ENCODE peak calls at places on chromosomes 5 and 9, in ten cellular contexts. P is fibroblast of villous mesenchyme; X is lower leg skin; Y is CD4-positive, alpha-beta T cell; C is foreskin keratinocyte; E is testis; V is cardiac muscle cell; L is AG10803; H is progenitor cell of endocrine pancreas; K is AG04450. M is an unnamed sample.

GRCh38 chr9:133534346-133535284 is at the start of gene ADAMTSL2:
- DNase-seq in P (peak), X (no peak), Y (peak), C (no peak), E (peak), V (peak), L (peak), H (no peak), K (no peak), M (no peak)

GRCh38 chr9:112271466-112272098 is 61.8 kb downstream of the PTBP3 start:
- DNase-seq in P (no peak), X (no peak), Y (no peak), C (no peak), E (no peak), V (no peak), L (no peak), H (no peak), K (no peak), M (no peak)

GRCh38 chr9:111633389-111633736 is 2.2 kb downstream of the DNAJC25 start:
- DNase-seq in P (peak), X (no peak), Y (no peak), C (no peak), E (no peak), V (no peak), L (no peak), H (no peak), K (no peak), M (no peak)

GRCh38 chr9:18379073-18379811 is 94.7 kb upstream of the ADAMTSL1 start:
- DNase-seq in P (peak), X (no peak), Y (no peak), C (peak), E (no peak), V (no peak), L (peak), H (no peak), K (peak), M (peak)

GRCh38 chr5:161676109-161676508 is 9.4 kb upstream of the GABRA6 start:
- DNase-seq in P (no peak), X (no peak), Y (no peak), C (peak), E (peak), V (peak), L (no peak), H (no peak), K (no peak), M (peak)

GRCh38 chr9:135898634-135899407 is 8.5 kb downstream of the CAMSAP1 start:
- DNase-seq in P (peak), X (peak), Y (no peak), C (no peak), E (no peak), V (no peak), L (peak), H (no peak), K (peak), M (no peak)

GRCh38 chr5:68416714-68417113 is 201.2 kb downstream of the PIK3R1 start:
- DNase-seq in P (no peak), X (no peak), Y (no peak), C (no peak), E (no peak), V (no peak), L (no peak), H (no peak), K (no peak), M (no peak)

GRCh38 chr9:90546200-90546599 is 96.4 kb downstream of the DIRAS2 start:
- DNase-seq in P (peak), X (no peak), Y (no peak), C (peak), E (no peak), V (peak), L (peak), H (no peak), K (peak), M (peak)

GRCh38 chr9:21047315-21047714 is 15.9 kb upstream of the HACD4 start:
- DNase-seq in P (peak), X (no peak), Y (no peak), C (no peak), E (no peak), V (no peak), L (no peak), H (no peak), K (no peak), M (no peak)

GRCh38 chr9:111572945-111573604 is 26.4 kb downstream of the PTGR1 start:
- DNase-seq in P (peak), X (no peak), Y (no peak), C (no peak), E (peak), V (no peak), L (peak), H (no peak), K (peak), M (no peak)

GRCh38 chr9:83959061-83959460 is 21.0 kb downstream of the HNRNPK start:
- DNase-seq in P (peak), X (no peak), Y (no peak), C (no peak), E (no peak), V (no peak), L (peak), H (no peak), K (peak), M (peak)

GRCh38 chr9:30382271-30382670 is 2002.2 kb upstream of the ACO1 start:
- DNase-seq in P (no peak), X (no peak), Y (no peak), C (no peak), E (no peak), V (peak), L (no peak), H (no peak), K (no peak), M (peak)

GRCh38 chr5:170747851-170748250 is 35.7 kb upstream of the GABRP start:
- DNase-seq in P (peak), X (no peak), Y (no peak), C (no peak), E (no peak), V (peak), L (peak), H (peak), K (no peak), M (peak)
- TF ChIP-seq CTCF in P (peak), X (no peak), Y (no peak), C (peak), E (no peak), V (peak), L (peak), H (peak), K (peak), M (peak)

DNA sequence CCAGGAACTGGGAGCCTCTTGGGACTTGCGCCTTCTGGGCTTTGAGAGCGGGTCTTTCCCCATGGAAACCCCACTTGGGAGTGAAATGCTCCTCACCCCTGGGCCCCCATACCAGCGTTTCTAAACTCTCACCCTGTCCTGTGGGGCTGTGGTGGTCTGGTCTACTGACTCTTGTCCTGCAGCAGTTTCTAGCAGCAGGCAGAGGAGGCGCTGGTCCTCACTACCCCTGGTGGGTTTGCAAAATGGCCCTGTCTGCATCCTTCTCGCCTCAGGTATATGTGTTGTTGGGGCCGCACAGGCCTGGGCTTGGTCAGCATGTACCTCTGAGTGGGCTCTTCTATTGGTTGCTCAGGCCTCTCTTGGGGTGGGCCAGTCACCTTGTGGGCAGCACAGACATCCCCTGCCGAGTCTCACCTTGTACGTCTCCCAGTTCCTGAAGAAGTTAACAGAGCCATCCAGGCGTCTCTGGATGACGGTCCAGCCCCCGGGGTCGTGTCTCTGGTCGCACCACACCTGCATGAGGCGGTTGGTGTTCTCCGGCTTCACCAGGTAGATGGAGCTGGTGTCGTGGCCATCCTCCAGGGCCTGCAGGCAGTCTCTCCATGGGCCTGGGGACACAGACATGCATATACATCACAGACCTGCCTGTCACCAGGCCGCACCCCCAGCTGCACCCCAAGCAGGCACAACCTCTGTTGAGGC is 29.0 kb downstream of the ANGPTL2 start:
- DNase-seq in P (no peak), X (peak), Y (no peak), C (no peak), E (no peak), V (no peak), L (no peak), H (no peak), K (no peak), M (no peak)
- TF ChIP-seq CTCF in P (no peak), X (no peak), Y (no peak), C (no peak), E (no peak), V (no peak), L (no peak), H (no peak), K (no peak), M (no peak)

GRCh38 chr9:70392189-70392588 is 22.3 kb downstream of the KLF9 start:
- DNase-seq in P (no peak), X (no peak), Y (no peak), C (no peak), E (no peak), V (no peak), L (no peak), H (no peak), K (no peak), M (peak)
- TF ChIP-seq CTCF in P (peak), X (no peak), Y (peak), C (peak), E (no peak), V (peak), L (no peak), H (peak), K (peak), M (peak)

GRCh38 chr5:102532126-102532525 is 33.3 kb upstream of the SLCO6A1 start:
- DNase-seq in P (no peak), X (no peak), Y (no peak), C (no peak), E (no peak), V (no peak), L (no peak), H (no peak), K (no peak), M (no peak)

GRCh38 chr5:102540251-102540812 is 41.5 kb upstream of the SLCO6A1 start:
- DNase-seq in P (no peak), X (no peak), Y (no peak), C (no peak), E (no peak), V (no peak), L (no peak), H (no peak), K (no peak), M (no peak)

GRCh38 chr5:102537011-102537410 is 38.2 kb upstream of the SLCO6A1 start:
- DNase-seq in P (no peak), X (no peak), Y (no peak), C (no peak), E (no peak), V (no peak), L (no peak), H (no peak), K (no peak), M (no peak)

GRCh38 chr5:102539598-102539997 is 40.8 kb upstream of the SLCO6A1 start:
- DNase-seq in P (no peak), X (no peak), Y (no peak), C (no peak), E (no peak), V (no peak), L (no peak), H (no peak), K (no peak), M (peak)

GRCh38 chr5:102536323-102536928 is 37.6 kb upstream of the SLCO6A1 start:
- DNase-seq in P (peak), X (no peak), Y (no peak), C (no peak), E (no peak), V (no peak), L (peak), H (no peak), K (no peak), M (peak)
- TF ChIP-seq CTCF in P (peak), X (no peak), Y (peak), C (peak), E (no peak), V (peak), L (peak), H (peak), K (peak), M (peak)

DNA sequence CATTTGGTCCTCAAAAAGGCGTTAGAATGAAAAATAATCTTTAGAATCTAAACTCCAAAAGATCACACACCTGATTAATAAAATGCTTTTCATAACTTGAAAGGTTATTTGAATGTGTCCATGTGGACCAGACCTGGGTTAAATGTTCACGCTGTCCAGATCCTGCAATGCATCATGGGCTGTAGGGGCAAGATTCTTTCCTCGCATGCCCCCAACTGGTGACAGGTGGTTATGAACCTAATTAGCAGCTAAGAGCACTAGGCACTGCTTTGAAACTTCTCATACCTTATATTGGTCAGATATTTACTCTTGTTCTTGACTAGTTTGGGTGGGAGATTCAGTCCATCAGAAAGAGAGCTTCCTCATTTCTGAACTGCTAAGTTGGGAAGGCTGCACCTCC is 19.3 kb upstream of the PIP5K1B start:
- DNase-seq in P (no peak), X (no peak), Y (no peak), C (no peak), E (peak), V (peak), L (no peak), H (no peak), K (no peak), M (peak)
- TF ChIP-seq CTCF in P (peak), X (no peak), Y (no peak), C (peak), E (peak), V (peak), L (peak), H (peak), K (peak), M (no peak)

GRCh38 chr5:127281609-127282008 is 9.0 kb upstream of the MEGF10 start:
- DNase-seq in P (no peak), X (no peak), Y (no peak), C (no peak), E (no peak), V (no peak), L (no peak), H (no peak), K (no peak), M (no peak)

GRCh38 chr5:127275641-127276193 is 14.9 kb upstream of the MEGF10 start:
- DNase-seq in P (no peak), X (no peak), Y (no peak), C (no peak), E (no peak), V (no peak), L (no peak), H (no peak), K (no peak), M (no peak)

DNA sequence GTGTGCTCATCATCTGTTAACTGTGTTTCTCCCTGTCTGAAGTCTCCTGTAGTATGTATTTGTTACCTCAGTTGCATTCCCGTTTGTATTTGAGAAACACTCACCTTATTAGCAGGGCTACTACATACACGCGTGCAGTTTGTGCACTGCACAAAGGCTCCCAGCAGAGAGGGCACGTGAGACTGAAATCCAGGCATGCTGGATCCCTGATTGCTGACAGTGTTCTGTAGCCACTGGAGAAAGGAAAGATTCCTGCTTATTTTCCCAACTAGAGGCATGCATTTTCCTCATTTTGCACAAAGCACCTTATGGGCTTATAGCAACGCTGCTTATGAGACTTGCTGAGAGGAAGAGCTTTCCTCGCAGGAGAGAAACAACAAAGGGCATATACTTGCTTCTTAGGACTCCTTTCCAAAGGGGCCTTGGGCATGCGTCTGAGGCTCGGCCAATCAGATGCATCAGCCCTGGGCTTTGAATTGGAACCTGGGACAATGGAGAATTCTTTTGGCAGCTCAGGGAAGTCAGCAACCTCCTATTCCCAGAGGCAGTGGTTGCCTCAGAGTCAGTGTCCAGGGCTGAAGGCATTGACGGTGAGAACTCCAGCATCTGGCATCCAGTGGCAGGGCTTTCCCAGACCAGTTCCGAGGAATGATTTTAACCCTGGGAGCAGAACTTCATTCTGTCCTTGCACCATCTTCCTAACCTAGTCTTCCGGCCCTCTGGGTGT is 9.9 kb upstream of the MEGF10 start:
- DNase-seq in P (no peak), X (no peak), Y (no peak), C (no peak), E (no peak), V (peak), L (no peak), H (no peak), K (no peak), M (no peak)
- TF ChIP-seq CTCF in P (no peak), X (no peak), Y (no peak), C (no peak), E (no peak), V (peak), L (no peak), H (peak), K (no peak), M (no peak)